ENCODE peak calls at places on chromosome 5, in ten cellular contexts. H is skeletal muscle cell; Q is SW 1271; E is stimulated activated CD8-positive, alpha-beta memory T cell treated with anti-CD3 and anti-CD28 coated beads, Interleukin-12 subunit alpha, Interleukin-12 subunit beta, amount 100 ng/mL, for 1 hour; B is adrenal gland; Z is GM03348; R is osteocyte; V is activated CD8-positive, alpha-beta memory T cell treated with anti-CD3 and anti-CD28 coated beads, Interleukin-2, amount 50 U/mL, for 48 hours; M is HT1080; N is ELF-1. L is an unnamed sample.

GRCh38 chr5:2007906-2008437 is 125.2 kb upstream of the IRX4 start:
- DNase-seq in Z (peak; percentile 24), Q (no peak), H (no peak), M (no peak), E (no peak), N (peak; percentile 54), V (no peak), B (no peak), R (peak; percentile 84), L (no peak)

GRCh38 chr5:80339116-80339515 is 19.3 kb downstream of the SPZ1 start:
- DNase-seq in R (no peak), V (no peak), Z (no peak), M (no peak), H (no peak), Q (no peak), N (no peak), B (no peak), E (no peak), L (no peak)

GRCh38 chr5:31100781-31101180 is 92.7 kb upstream of the CDH6 start:
- DNase-seq in R (no peak), E (no peak), H (no peak), Z (no peak), M (no peak), V (no peak), Q (no peak), B (no peak), N (no peak), L (no peak)

GRCh38 chr5:53031695-53032096 is 42.5 kb downstream of the ITGA2 start:
- DNase-seq in M (peak; percentile 93), E (no peak), Q (peak; percentile 95), B (peak; percentile 64), N (no peak), V (no peak), R (no peak), Z (peak; percentile 58), H (peak; percentile 70), L (peak; percentile 75)

GRCh38 chr5:147639303-147639702 is 129.4 kb upstream of the DPYSL3 start:
- DNase-seq in Q (no peak), M (no peak), N (no peak), V (no peak), E (no peak), Z (no peak), R (no peak), B (no peak), H (no peak), L (no peak)

GRCh38 chr5:37506722-37507121 is 127.6 kb downstream of the WDR70 start:
- DNase-seq in V (no peak), N (no peak), Z (no peak), M (no peak), R (no peak), Q (no peak), B (no peak), H (no peak), E (no peak), L (no peak)

GRCh38 chr5:157160001-157160400 is 6.1 kb downstream of the GARIN3 start:
- DNase-seq in V (peak; percentile 62), H (no peak), B (no peak), Q (no peak), N (no peak), R (peak; percentile 6), M (no peak), Z (no peak), E (no peak), L (no peak)

GRCh38 chr5:95973793-95974325 is 12.2 kb upstream of the ELL2 start:
- DNase-seq in N (peak; percentile 5), V (no peak), B (no peak), H (no peak), R (no peak), E (no peak), M (peak; percentile 91), Z (no peak), Q (peak; percentile 60), L (peak; percentile 62)

GRCh38 chr5:75363726-75364495 is 26.9 kb downstream of the HMGCR start:
- DNase-seq in H (no peak), V (no peak), E (no peak), Q (no peak), M (no peak), R (no peak), B (no peak), Z (no peak), N (no peak), L (no peak)

GRCh38 chr5:128528126-128528525 is 9.9 kb downstream of the FBN2 start:
- DNase-seq in N (no peak), H (no peak), V (no peak), Z (no peak), R (no peak), Q (no peak), B (no peak), M (no peak), E (no peak), L (no peak)

GRCh38 chr5:176596689-176597416 is 13.1 kb downstream of the GPRIN1 start:
- DNase-seq in E (peak; percentile 44), Z (peak; percentile 54), B (no peak), R (no peak), M (no peak), Q (no peak), H (no peak), V (peak; percentile 82), N (peak; percentile 75), L (no peak)

GRCh38 chr5:38871790-38872551 is 26.2 kb downstream of the OSMR start:
- DNase-seq in M (peak; percentile 99), Q (peak; percentile 99), H (peak; percentile 97), R (no peak), B (no peak), Z (peak; percentile 87), E (no peak), V (no peak), N (no peak), L (peak; percentile 100)

GRCh38 chr5:151699071-151699901 is 12.6 kb upstream of the SPARC start:
- DNase-seq in Q (peak; percentile 80), N (peak; percentile 89), V (no peak), Z (peak; percentile 94), B (peak; percentile 89), R (peak; percentile 91), E (no peak), M (peak; percentile 99), H (peak; percentile 95), L (peak; percentile 94)

GRCh38 chr5:160935776-160936175 is 83.8 kb upstream of the ATP10B start:
- DNase-seq in Z (no peak), N (no peak), V (no peak), H (no peak), M (no peak), B (no peak), E (no peak), Q (no peak), R (no peak), L (no peak)

GRCh38 chr5:44809215-44809955 is 638 bp downstream of the MRPS30 start:
- DNase-seq in Z (peak; percentile 60), R (no peak), V (peak; percentile 71), B (peak; percentile 69), E (peak; percentile 8), Q (peak; percentile 68), H (peak; percentile 16), M (peak; percentile 58), N (peak; percentile 73), L (peak; percentile 68)

GRCh38 chr5:151140686-151141459 is 16.7 kb downstream of the ANXA6 start:
- DNase-seq in M (no peak), N (no peak), Q (no peak), V (no peak), Z (no peak), H (no peak), B (no peak), E (no peak), R (no peak), L (no peak)

GRCh38 chr5:174503461-174504265 is 220.7 kb upstream of the MSX2 start:
- DNase-seq in H (peak; percentile 23), M (peak; percentile 79), Q (no peak), B (no peak), V (no peak), R (peak; percentile 51), N (peak; percentile 26), E (no peak), Z (no peak), L (peak; percentile 63)

GRCh38 chr5:34857894-34858293 is 18.9 kb downstream of the TTC23L start:
- DNase-seq in Z (no peak), E (no peak), M (no peak), H (no peak), B (no peak), N (no peak), R (no peak), Q (no peak), V (no peak), L (no peak)

GRCh38 chr5:112878760-112879159 is 17.7 kb downstream of the SRP19 start:
- DNase-seq in N (no peak), V (no peak), B (no peak), R (no peak), Q (no peak), M (peak; percentile 44), Z (no peak), H (no peak), E (peak; percentile 21), L (no peak)

GRCh38 chr5:43603535-43604363 is 769 bp downstream of the NNT start:
- DNase-seq in E (peak; percentile 49), V (peak; percentile 83), R (peak; percentile 87), N (peak; percentile 80), Z (peak; percentile 63), M (peak; percentile 4), B (peak; percentile 90), Q (no peak), H (no peak), L (peak; percentile 80)

GRCh38 chr5:132493241-132493640 is 2.7 kb upstream of the IRF1 start:
- DNase-seq in M (no peak), R (peak; percentile 42), V (peak; percentile 54), E (no peak), Q (no peak), Z (no peak), H (no peak), N (no peak), B (peak; percentile 38), L (no peak)

GRCh38 chr5:157121709-157122108 is 12.9 kb upstream of the HAVCR2 start:
- DNase-seq in R (no peak), Q (no peak), E (no peak), B (no peak), H (no peak), V (no peak), Z (no peak), N (no peak), M (no peak), L (no peak)

GRCh38 chr5:134561871-134562296 is 36.4 kb downstream of the JADE2 start:
- DNase-seq in V (no peak), B (peak; percentile 96), R (no peak), M (peak; percentile 94), N (no peak), Q (peak; percentile 21), Z (peak; percentile 46), H (no peak), E (no peak), L (peak; percentile 95)

GRCh38 chr5:79105868-79106267 is 5.7 kb upstream of the BHMT start:
- DNase-seq in B (no peak), Q (no peak), Z (no peak), R (no peak), E (no peak), N (no peak), V (no peak), H (no peak), M (no peak), L (no peak)

L was measured in RCC 7860.